ENCODE peak calls at places on chromosomes 7 and 10, in six cellular contexts. L is NB4, M is A172, V is progenitor cell of endocrine pancreas, F is M059J, W is activated gamma-delta T cell treated with Interleukin-2 at 50 U/mL for 16 hours. J is an unnamed sample.

GRCh38 chr10:91162050-91162494 is 58.4 kb upstream of the PCGF5 start:
- DNase-seq in W (peak; percentile 17), V (no peak), F (peak; percentile 75), L (no peak), M (peak; percentile 30), J (peak; percentile 18)

GRCh38 chr10:113844091-113844490 is 9.8 kb downstream of the DCLRE1A start:
- DNase-seq in V (no peak), L (peak; percentile 74), M (no peak), W (no peak), F (no peak), J (no peak)

GRCh38 chr10:78850611-78851010 is 218.2 kb upstream of the ZMIZ1 start:
- DNase-seq in V (no peak), M (no peak), F (no peak), L (no peak), W (no peak), J (no peak)

GRCh38 chr10:125692932-125693847 is 10.2 kb upstream of the TEX36 start:
- DNase-seq in F (peak; percentile 73), M (no peak), L (no peak), V (no peak), W (no peak), J (no peak)

GRCh38 chr7:154844955-154845354 is 158.0 kb downstream of the PAXIP1 start:
- DNase-seq in W (no peak), V (no peak), M (no peak), F (no peak), L (no peak), J (no peak)

GRCh38 chr7:151018421-151019129 is 5.7 kb downstream of the ATG9B start:
- DNase-seq in M (no peak), F (no peak), W (no peak), V (no peak), L (no peak), J (no peak)

GRCh38 chr7:22255834-22256233 is 101.1 kb downstream of the RAPGEF5 start:
- DNase-seq in M (no peak), W (no peak), L (no peak), F (no peak), V (no peak), J (no peak)

GRCh38 chr10:78957471-78958039 is 111.2 kb upstream of the ZMIZ1 start:
- DNase-seq in W (no peak), L (no peak), M (peak; percentile 57), V (no peak), F (peak; percentile 60), J (no peak)

GRCh38 chr10:114398587-114399331 is 5.5 kb downstream of the AFAP1L2 start:
- DNase-seq in L (no peak), F (no peak), W (no peak), V (no peak), M (no peak), J (no peak)

GRCh38 chr10:52313350-52314006 is 603 bp upstream of the DKK1 start:
- DNase-seq in L (no peak), F (no peak), M (no peak), W (no peak), V (no peak), J (no peak)